ENCODE peak calls at places on chromosomes 1 and 21, in four cellular contexts. One of them, this sample, is unnamed.

GRCh38 chr1:25520446-25521061 is 22.9 kb upstream of the LDLRAP1 start:
- DNase-seq in IMR-90: peak; percentile 69
- DNase-seq in H1: no peak
- DNase-seq in mesenchymal stem cell: peak; percentile 63
- DNase-seq in this sample: no peak

GRCh38 chr1:108881369-108881768 is 4.6 kb downstream of the GPSM2 start:
- DNase-seq in IMR-90: peak; percentile 36
- DNase-seq in H1: no peak
- DNase-seq in mesenchymal stem cell: peak; percentile 29
- DNase-seq in this sample: no peak

GRCh38 chr1:18707696-18708257 is 77.1 kb downstream of the PAX7 start:
- DNase-seq in IMR-90: no peak
- DNase-seq in H1: no peak
- DNase-seq in mesenchymal stem cell: no peak
- DNase-seq in this sample: no peak

GRCh38 chr1:172383541-172383940 is 36.9 kb upstream of the C1orf105 start:
- DNase-seq in IMR-90: peak; percentile 77
- DNase-seq in H1: no peak
- DNase-seq in mesenchymal stem cell: peak; percentile 79
- DNase-seq in this sample: no peak

GRCh38 chr1:43156026-43156425 is 16.1 kb downstream of the EBNA1BP2 start:
- DNase-seq in IMR-90: peak; percentile 26
- DNase-seq in H1: no peak
- DNase-seq in mesenchymal stem cell: no peak
- DNase-seq in this sample: no peak

GRCh38 chr1:216379441-216379840 is 43.8 kb downstream of the USH2A start:
- DNase-seq in IMR-90: no peak
- DNase-seq in H1: no peak
- DNase-seq in mesenchymal stem cell: no peak
- DNase-seq in this sample: no peak

GRCh38 chr1:183699643-183700160 is 46.6 kb upstream of the APOBEC4 start:
- DNase-seq in IMR-90: peak; percentile 40
- DNase-seq in H1: no peak
- DNase-seq in mesenchymal stem cell: peak; percentile 44
- DNase-seq in this sample: no peak

GRCh38 chr1:156748670-156749428 is 2.6 kb downstream of the HDGF start:
- DNase-seq in IMR-90: peak; percentile 63
- DNase-seq in H1: no peak
- DNase-seq in mesenchymal stem cell: peak; percentile 93
- DNase-seq in this sample: no peak

GRCh38 chr1:110011527-110012041 is 22.8 kb upstream of the STRIP1 start:
- DNase-seq in IMR-90: peak; percentile 73
- DNase-seq in H1: no peak
- DNase-seq in mesenchymal stem cell: peak; percentile 77
- DNase-seq in this sample: peak; percentile 39

GRCh38 chr1:22231068-22231593 is 88.2 kb upstream of the WNT4 start:
- DNase-seq in IMR-90: no peak
- DNase-seq in H1: no peak
- DNase-seq in mesenchymal stem cell: no peak
- DNase-seq in this sample: no peak

GRCh38 chr1:20896824-20897223 is 109.7 kb upstream of the HP1BP3 start:
- DNase-seq in IMR-90: no peak
- DNase-seq in H1: no peak
- DNase-seq in mesenchymal stem cell: peak; percentile 31
- DNase-seq in this sample: no peak

GRCh38 chr1:181104790-181105133 is 16.3 kb downstream of the IER5 start:
- DNase-seq in IMR-90: no peak
- DNase-seq in H1: no peak
- DNase-seq in mesenchymal stem cell: peak; percentile 51
- DNase-seq in this sample: peak; percentile 76

GRCh38 chr1:230163205-230163604 is 96.2 kb downstream of the GALNT2 start:
- DNase-seq in IMR-90: peak; percentile 87
- DNase-seq in H1: no peak
- DNase-seq in mesenchymal stem cell: peak; percentile 85
- DNase-seq in this sample: peak; percentile 14

GRCh38 chr1:29647581-29647980 is 411.3 kb downstream of the PTPRU start:
- DNase-seq in IMR-90: peak; percentile 15
- DNase-seq in H1: no peak
- DNase-seq in mesenchymal stem cell: no peak
- DNase-seq in this sample: no peak

GRCh38 chr1:22818061-22818770 is 107.6 kb downstream of the EPHB2 start:
- DNase-seq in IMR-90: no peak
- DNase-seq in H1: no peak
- DNase-seq in mesenchymal stem cell: no peak
- DNase-seq in this sample: no peak

GRCh38 chr1:89581859-89582258 is 51.1 kb upstream of the LRRC8C start:
- DNase-seq in IMR-90: no peak
- DNase-seq in H1: no peak
- DNase-seq in mesenchymal stem cell: no peak
- DNase-seq in this sample: no peak

GRCh38 chr21:38669186-38669585 is 136.5 kb upstream of the ETS2 start:
- DNase-seq in IMR-90: peak; percentile 30
- DNase-seq in H1: no peak
- DNase-seq in mesenchymal stem cell: peak; percentile 37
- DNase-seq in this sample: peak; percentile 33

GRCh38 chr1:180042994-180043622 is 88.5 kb downstream of the CEP350 start:
- DNase-seq in IMR-90: peak; percentile 88
- DNase-seq in H1: no peak
- DNase-seq in mesenchymal stem cell: peak; percentile 25
- DNase-seq in this sample: no peak

GRCh38 chr1:51313961-51314777 is 16.2 kb downstream of the TTC39A start:
- DNase-seq in IMR-90: peak; percentile 87
- DNase-seq in H1: no peak
- DNase-seq in mesenchymal stem cell: peak; percentile 81
- DNase-seq in this sample: no peak

GRCh38 chr21:46518983-46519583 is 60.4 kb downstream of the DIP2A start:
- DNase-seq in IMR-90: peak; percentile 27
- DNase-seq in H1: no peak
- DNase-seq in mesenchymal stem cell: peak; percentile 17
- DNase-seq in this sample: no peak

GRCh38 chr1:22089787-22090186 is 37.3 kb downstream of the CDC42 start:
- DNase-seq in IMR-90: no peak
- DNase-seq in H1: no peak
- DNase-seq in mesenchymal stem cell: no peak
- DNase-seq in this sample: no peak

GRCh38 chr1:27392778-27393635 is 585 bp downstream of the GPR3 start:
- DNase-seq in IMR-90: no peak
- DNase-seq in H1: no peak
- DNase-seq in mesenchymal stem cell: peak; percentile 29
- DNase-seq in this sample: peak; percentile 58

GRCh38 chr1:64948905-64949833 is 17.2 kb downstream of the JAK1 start:
- DNase-seq in IMR-90: no peak
- DNase-seq in H1: no peak
- DNase-seq in mesenchymal stem cell: no peak
- DNase-seq in this sample: no peak

DNA sequence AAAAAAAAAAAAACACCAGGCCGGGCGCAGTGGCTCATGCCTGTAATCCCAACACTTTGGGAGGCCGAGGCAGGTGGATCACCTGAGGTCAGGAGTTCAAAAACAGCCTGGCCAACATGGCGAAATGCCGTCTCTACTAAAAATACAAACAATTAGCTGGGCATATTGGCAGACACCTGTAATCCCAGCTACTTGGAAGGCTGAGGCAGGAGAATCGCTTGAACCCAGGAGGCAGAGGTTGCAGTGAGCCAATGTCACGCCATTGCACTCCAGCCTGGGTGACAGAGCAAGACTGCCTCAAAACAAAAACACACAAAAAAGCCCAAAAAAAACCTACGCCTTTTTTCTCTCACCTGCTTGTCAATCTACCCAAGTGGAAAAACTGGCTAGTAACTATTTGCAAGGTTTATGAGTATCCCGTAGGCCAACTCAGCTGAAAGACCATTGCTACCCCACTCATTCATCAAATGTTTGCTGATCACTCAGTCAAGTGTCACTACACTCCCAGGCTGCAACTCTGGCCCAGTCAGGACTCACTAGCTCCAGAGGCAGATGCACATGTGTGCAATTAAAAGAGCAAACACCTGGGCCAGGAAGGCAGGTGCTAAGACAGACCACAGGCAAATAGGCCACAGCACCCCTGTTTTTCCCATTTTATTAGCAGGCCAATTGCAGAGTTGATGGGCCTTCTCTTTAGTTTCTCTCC is 2.0 kb downstream of the CSRP1 start:
- DNase-seq in IMR-90: no peak
- DNase-seq in H1: no peak
- DNase-seq in mesenchymal stem cell: no peak
- DNase-seq in this sample: no peak
- H4K8ac ChIP-seq in IMR-90: peak overlapping the region; percentile 94
- H4K8ac ChIP-seq in H1: no peak overlapping the region
- H4K8ac ChIP-seq in mesenchymal stem cell: no peak overlapping the region
- H4K8ac ChIP-seq in this sample: no peak overlapping the region

GRCh38 chr1:155139895-155140629 is at the start of gene DPM3:
- DNase-seq in IMR-90: peak; percentile 72
- DNase-seq in H1: no peak
- DNase-seq in mesenchymal stem cell: peak; percentile 86
- DNase-seq in this sample: peak; percentile 82
- H4K8ac ChIP-seq in IMR-90: peak within 1 kb of the TSS; percentile 97
- H4K8ac ChIP-seq in H1: peak within 1 kb of the TSS; percentile 88
- H4K8ac ChIP-seq in mesenchymal stem cell: peak within 1 kb of the TSS; percentile 99
- H4K8ac ChIP-seq in this sample: no peak within 1 kb of the TSS

DNA sequence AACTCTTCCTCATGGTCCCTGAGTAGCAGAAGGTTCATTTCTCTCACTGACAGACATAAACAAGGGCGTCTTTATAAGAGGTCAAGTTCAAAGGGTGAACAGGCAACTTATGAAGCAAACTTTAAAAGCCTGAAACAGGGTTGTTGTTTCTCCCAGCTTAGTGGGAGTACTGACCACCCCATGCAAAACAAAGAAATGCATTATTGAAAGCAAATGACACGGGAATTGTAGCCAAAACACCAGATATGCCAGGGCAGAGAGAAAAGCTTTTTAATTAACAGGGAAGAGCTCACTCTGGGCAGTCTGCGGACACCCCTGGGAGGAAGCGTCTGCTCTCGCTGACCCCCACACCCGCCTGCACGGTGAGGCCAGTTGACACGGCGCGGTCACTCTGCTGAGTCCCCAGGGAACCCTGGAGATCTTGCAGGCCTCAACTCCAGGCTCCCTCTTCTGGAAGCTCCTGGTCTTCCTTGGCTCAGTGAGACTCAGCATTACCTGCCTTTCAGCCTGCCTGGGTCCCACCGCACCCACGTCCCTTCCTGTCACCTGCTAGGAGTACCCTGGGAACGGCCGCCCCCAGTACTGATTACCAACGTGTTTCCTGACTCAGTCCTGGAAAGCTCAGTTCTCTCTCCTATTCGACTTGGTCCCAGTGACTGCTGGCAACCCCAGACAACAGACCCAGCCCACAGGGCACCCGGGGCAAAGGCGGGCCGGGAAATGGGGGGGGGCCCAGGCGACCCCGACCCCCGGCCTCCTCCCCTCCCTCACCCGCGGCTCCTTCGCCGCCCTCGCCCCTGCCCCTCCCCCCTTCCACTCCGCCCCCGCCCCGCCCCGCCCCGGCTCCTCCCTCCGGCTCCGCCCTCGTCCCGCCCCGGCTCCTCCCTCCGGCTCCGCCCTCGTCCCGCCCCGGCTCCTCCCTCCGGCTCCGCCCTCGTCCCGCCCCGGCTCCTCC is 972 bp downstream of the CFAP410 start:
- DNase-seq in IMR-90: peak; percentile 47
- DNase-seq in H1: no peak
- DNase-seq in mesenchymal stem cell: peak; percentile 78
- DNase-seq in this sample: peak; percentile 90
- H4K8ac ChIP-seq in IMR-90: peak overlapping the region; percentile 53
- H4K8ac ChIP-seq in H1: no peak overlapping the region
- H4K8ac ChIP-seq in mesenchymal stem cell: peak overlapping the region; percentile 3
- H4K8ac ChIP-seq in this sample: no peak overlapping the region

GRCh38 chr1:114080511-114081144 is 73.0 kb downstream of the SYT6 start:
- DNase-seq in IMR-90: no peak
- DNase-seq in H1: no peak
- DNase-seq in mesenchymal stem cell: no peak
- DNase-seq in this sample: no peak
- H4K8ac ChIP-seq in IMR-90: no peak overlapping the region
- H4K8ac ChIP-seq in H1: no peak overlapping the region
- H4K8ac ChIP-seq in mesenchymal stem cell: no peak overlapping the region
- H4K8ac ChIP-seq in this sample: no peak overlapping the region

GRCh38 chr1:68320349-68320748 is 88.0 kb upstream of the WLS start:
- DNase-seq in IMR-90: no peak
- DNase-seq in H1: no peak
- DNase-seq in mesenchymal stem cell: no peak
- DNase-seq in this sample: peak; percentile 58
- H4K8ac ChIP-seq in IMR-90: no peak overlapping the region
- H4K8ac ChIP-seq in H1: no peak overlapping the region
- H4K8ac ChIP-seq in mesenchymal stem cell: no peak overlapping the region
- H4K8ac ChIP-seq in this sample: no peak overlapping the region

This sample was measured in H9.